ENCODE peak calls at places on chromosomes 4 and X, in five cellular contexts. K is neuronal stem cell, N is H9, D is mesenchymal stem cell, G is H1. C is an unnamed sample.

GRCh38 chrX:9465380-9466114 is 689 bp downstream of the TBL1X start:
- DNase-seq in K (no peak), N (no peak), D (peak), G (no peak), C (no peak)

GRCh38 chr4:4608214-4608537 is 66.3 kb upstream of the STX18 start:
- DNase-seq in K (no peak), N (no peak), D (no peak), G (no peak), C (no peak)

GRCh38 chrX:43813898-43814297 is 68.4 kb downstream of the MAOB start:
- DNase-seq in K (peak), N (peak), D (no peak), G (no peak), C (no peak)

GRCh38 chr4:129064717-129065116 is 28.6 kb downstream of the SCLT1 start:
- DNase-seq in K (no peak), N (no peak), D (peak), G (no peak), C (no peak)

GRCh38 chrX:129667412-129667811 is 12.7 kb upstream of the APLN start:
- DNase-seq in K (no peak), N (no peak), D (no peak), G (no peak), C (no peak)

GRCh38 chrX:70026112-70026850 is 23.5 kb downstream of the AWAT2 start:
- DNase-seq in K (no peak), N (no peak), D (peak), G (no peak), C (no peak)

GRCh38 chrX:134520860-134521390 is 61.0 kb downstream of the HPRT1 start:
- DNase-seq in K (peak), N (peak), D (peak), G (no peak), C (peak)

GRCh38 chrX:23616361-23616760 is 50.9 kb upstream of the PRDX4 start:
- DNase-seq in K (no peak), N (no peak), D (peak), G (no peak), C (no peak)

GRCh38 chr4:23016981-23017380 is 324.2 kb downstream of the GBA3 start:
- DNase-seq in K (no peak), N (no peak), D (no peak), G (no peak), C (no peak)

GRCh38 chrX:10989386-10989785 is 121.7 kb upstream of the HCCS start:
- DNase-seq in K (peak), N (no peak), D (peak), G (no peak), C (peak)

GRCh38 chr4:19521151-19521550 is 730.6 kb upstream of the SLIT2 start:
- DNase-seq in K (no peak), N (no peak), D (no peak), G (no peak), C (no peak)

GRCh38 chrX:67787196-67787595 is 243.4 kb downstream of the AR start:
- DNase-seq in K (no peak), N (no peak), D (no peak), G (no peak), C (no peak)

GRCh38 chrX:2284601-2285000 is 216.2 kb downstream of the DHRSX start:
- DNase-seq in K (no peak), N (no peak), D (no peak), G (no peak), C (no peak)

GRCh38 chr4:100302061-100303026 is 112.1 kb upstream of the DDIT4L start:
- DNase-seq in K (no peak), N (no peak), D (no peak), G (no peak), C (no peak)

GRCh38 chrX:39859991-39860861 is 237.5 kb downstream of the BCOR start:
- DNase-seq in K (peak), N (peak), D (peak), G (peak), C (peak)

GRCh38 chrX:100373673-100374072 is 36.4 kb downstream of the PCDH19 start:
- DNase-seq in K (no peak), N (no peak), D (no peak), G (no peak), C (no peak)

GRCh38 chr4:76251448-76252270 is at the start of gene FAM47E:
- DNase-seq in K (peak), N (peak), D (peak), G (peak), C (peak)

GRCh38 chrX:27565992-27566391 is 24.2 kb upstream of the DCAF8L2 start:
- DNase-seq in K (no peak), N (no peak), D (peak), G (no peak), C (no peak)

GRCh38 chr4:23706972-23707676 is 182.7 kb downstream of the PPARGC1A start:
- DNase-seq in K (no peak), N (no peak), D (no peak), G (no peak), C (no peak)

GRCh38 chr4:35541146-35541887 is 703.0 kb downstream of the ARAP2 start:
- DNase-seq in K (no peak), N (no peak), D (no peak), G (no peak), C (no peak)

GRCh38 chr4:170801771-170802170 is 712.0 kb upstream of the AADAT start:
- DNase-seq in K (no peak), N (no peak), D (no peak), G (no peak), C (no peak)

GRCh38 chr4:183935355-183936005 is 30.4 kb downstream of the STOX2 start:
- DNase-seq in K (no peak), N (no peak), D (no peak), G (no peak), C (no peak)
- H2BK12ac ChIP-seq in K (no peak), N (no peak), D (no peak), G (peak), C (no peak)

DNA sequence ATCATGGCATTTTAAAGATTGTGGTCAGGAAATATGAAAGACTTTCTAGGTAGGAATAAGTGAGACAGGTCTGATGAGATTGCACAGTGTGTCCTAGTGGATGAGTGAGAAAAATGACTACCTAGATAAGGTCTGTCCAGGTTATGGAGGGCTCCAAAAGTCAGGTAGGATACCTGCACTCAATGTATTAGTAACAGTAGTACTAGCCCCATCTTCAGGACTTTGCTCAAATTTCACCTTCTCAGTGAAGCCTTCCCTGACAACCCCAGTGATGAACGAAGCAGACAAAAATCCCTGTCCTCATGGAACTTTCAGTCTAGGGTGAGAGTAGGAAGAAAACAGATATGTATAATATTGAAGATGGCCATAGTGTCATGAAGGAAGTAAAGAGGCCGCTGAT is 85.7 kb downstream of the ZIC3 start:
- DNase-seq in K (no peak), N (no peak), D (no peak), G (no peak), C (no peak)
- H2BK12ac ChIP-seq in K (no peak), N (no peak), D (no peak), G (no peak), C (no peak)

GRCh38 chr4:163237856-163238255 is 71.2 kb upstream of the NAF1 start:
- DNase-seq in K (no peak), N (no peak), D (no peak), G (no peak), C (no peak)

GRCh38 chr4:163249042-163249441 is 82.4 kb upstream of the NAF1 start:
- DNase-seq in K (no peak), N (no peak), D (no peak), G (no peak), C (no peak)

GRCh38 chr4:163245044-163245443 is 78.4 kb upstream of the NAF1 start:
- DNase-seq in K (no peak), N (no peak), D (no peak), G (no peak), C (no peak)

GRCh38 chr4:163243297-163243981 is 76.7 kb upstream of the NAF1 start:
- DNase-seq in K (no peak), N (no peak), D (no peak), G (no peak), C (no peak)
- H2BK12ac ChIP-seq in K (no peak), N (no peak), D (no peak), G (no peak), C (no peak)

GRCh38 chr4:8202526-8203375 is 3.7 kb downstream of the SH3TC1 start:
- DNase-seq in K (no peak), N (no peak), D (no peak), G (no peak), C (no peak)

GRCh38 chr4:8205749-8206611 is 6.9 kb downstream of the SH3TC1 start:
- DNase-seq in K (no peak), N (no peak), D (no peak), G (no peak), C (no peak)

GRCh38 chr4:8203817-8204216 is 4.7 kb downstream of the SH3TC1 start:
- DNase-seq in K (no peak), N (no peak), D (no peak), G (no peak), C (no peak)

GRCh38 chr4:8205241-8205707 is 6.2 kb downstream of the SH3TC1 start:
- DNase-seq in K (no peak), N (no peak), D (peak), G (no peak), C (no peak)

DNA sequence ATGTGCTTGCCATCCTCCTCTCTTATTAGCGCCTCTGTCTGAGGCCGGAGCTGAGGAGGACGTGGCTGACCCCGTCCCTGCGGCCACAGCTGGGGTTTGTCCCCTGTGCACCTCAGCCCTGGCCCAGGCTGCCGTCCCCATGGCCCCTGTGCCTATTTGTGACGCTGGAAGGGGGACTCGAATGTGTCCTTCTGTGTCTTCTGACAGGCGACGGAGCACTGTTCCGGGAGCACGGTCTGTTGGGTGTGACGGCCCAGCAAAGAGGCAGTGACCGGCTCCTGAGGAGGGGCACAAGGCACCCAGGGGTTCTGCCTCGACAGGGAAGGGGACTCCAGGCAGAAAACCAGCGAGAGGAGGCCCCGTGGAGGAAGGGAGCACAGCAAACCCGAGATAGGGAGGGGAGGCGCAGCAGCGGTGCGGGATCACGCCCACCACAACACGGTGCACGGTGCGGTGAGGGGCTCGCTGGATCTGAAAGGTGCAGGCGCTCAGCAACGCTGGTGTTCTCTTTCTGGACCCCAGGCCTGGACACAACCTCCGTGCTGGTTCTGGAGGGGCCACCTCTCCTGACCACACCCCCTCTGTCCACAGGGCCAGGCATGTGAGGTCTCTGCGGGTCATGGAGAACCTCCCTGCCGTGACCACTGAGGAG is 5.6 kb downstream of the SH3TC1 start:
- DNase-seq in K (no peak), N (no peak), D (no peak), G (no peak), C (no peak)
- H2BK12ac ChIP-seq in K (peak), N (no peak), D (peak), G (peak), C (peak)

GRCh38 chr4:40672528-40673522 is 43.2 kb upstream of the RBM47 start:
- DNase-seq in K (peak), N (peak), D (peak), G (peak), C (peak)
- H2BK12ac ChIP-seq in K (no peak), N (no peak), D (peak), G (peak), C (peak)

GRCh38 chrX:111216293-111216801 is 53.9 kb downstream of the CAPN6 start:
- DNase-seq in K (no peak), N (no peak), D (no peak), G (no peak), C (no peak)
- H2BK12ac ChIP-seq in K (no peak), N (no peak), D (no peak), G (no peak), C (no peak)

C was measured in trophoblast cell.